ENCODE peak calls at places on chromosome 5, in four cellular contexts. H is SJSA1; L is endothelial cell; C is stimulated activated CD8-positive, alpha-beta memory T cell treated with anti-CD3 and anti-CD28 coated beads, Interleukin-7, amount 100 ng/mL, for 4 hours. F is an unnamed sample.

GRCh38 chr5:65674749-65675148 is 47.2 kb downstream of the SGTB start:
- DNase-seq in C (no peak), L (no peak), H (no peak), F (no peak)

GRCh38 chr5:28473531-28474107 is 1435.2 kb upstream of the CDH9 start:
- DNase-seq in C (no peak), H (no peak), L (no peak), F (no peak)

GRCh38 chr5:156934450-156935211 is 28.4 kb downstream of the TIMD4 start:
- DNase-seq in L (peak), H (no peak), C (no peak), F (no peak)

GRCh38 chr5:159286420-159287035 is 23.4 kb downstream of the UBLCP1 start:
- DNase-seq in C (no peak), L (no peak), H (peak), F (no peak)

GRCh38 chr5:179801304-179802206 is 5.1 kb downstream of the MGAT4B start:
- DNase-seq in H (no peak), C (peak), L (peak), F (no peak)

GRCh38 chr5:20166496-20166895 is 178.5 kb upstream of the CDH18 start:
- DNase-seq in H (no peak), C (no peak), L (no peak), F (no peak)

GRCh38 chr5:134463991-134464760 is 52.5 kb upstream of the CDKN2AIPNL start:
- DNase-seq in C (no peak), L (no peak), H (no peak), F (no peak)

GRCh38 chr5:73314395-73315195 is 134.0 kb downstream of the FOXD1 start:
- DNase-seq in H (no peak), C (no peak), L (no peak), F (no peak)

GRCh38 chr5:43039468-43040286 is 442 bp downstream of the ANXA2R start:
- DNase-seq in C (peak), L (peak), H (peak), F (peak)

GRCh38 chr5:101897914-101898313 is 398.2 kb downstream of the SLCO4C1 start:
- DNase-seq in H (no peak), C (no peak), L (no peak), F (no peak)

GRCh38 chr5:77743181-77743580 is 33.0 kb downstream of the TBCA start:
- DNase-seq in L (no peak), H (no peak), C (no peak), F (no peak)

GRCh38 chr5:125870271-125870670 is 552.9 kb upstream of the GRAMD2B start:
- DNase-seq in L (no peak), H (no peak), C (no peak), F (no peak)

GRCh38 chr5:125914471-125914870 is 508.7 kb upstream of the GRAMD2B start:
- DNase-seq in L (no peak), H (no peak), C (no peak), F (no peak)

GRCh38 chr5:79938468-79938867 is 52.6 kb downstream of the MTX3 start:
- DNase-seq in H (no peak), L (no peak), C (no peak), F (no peak)

GRCh38 chr5:150122158-150122510 is 33.5 kb downstream of the PDGFRB start:
- DNase-seq in C (no peak), L (no peak), H (no peak), F (no peak)

GRCh38 chr5:174374206-174374605 is 328.7 kb downstream of the NSG2 start:
- DNase-seq in L (no peak), H (no peak), C (no peak), F (no peak)

GRCh38 chr5:180126716-180127681 is 55.4 kb upstream of the RNF130 start:
- DNase-seq in C (no peak), L (peak), H (peak), F (no peak)

GRCh38 chr5:146539973-146540372 is 24.0 kb upstream of the GPR151 start:
- DNase-seq in C (no peak), H (no peak), L (no peak), F (no peak)

GRCh38 chr5:12959744-12960143 is 984.7 kb downstream of the DNAH5 start:
- DNase-seq in H (no peak), C (no peak), L (no peak), F (no peak)

GRCh38 chr5:149429839-149430721 is 51.0 kb upstream of the IL17B start:
- DNase-seq in L (no peak), H (peak), C (no peak), F (no peak)

GRCh38 chr5:3177338-3177737 is 418.3 kb upstream of the IRX1 start:
- DNase-seq in H (no peak), C (no peak), L (no peak), F (no peak)

GRCh38 chr5:80083115-80083890 is 48.2 kb downstream of the THBS4 start:
- DNase-seq in H (peak), C (no peak), L (peak), F (no peak)

GRCh38 chr5:141412853-141413539 is at the start of gene PCDHGA10:
- DNase-seq in C (peak), L (peak), H (peak), F (no peak)

GRCh38 chr5:19977069-19977468 is 10.9 kb downstream of the CDH18 start:
- DNase-seq in H (no peak), C (no peak), L (no peak), F (no peak)

GRCh38 chr5:147568710-147569109 is 58.8 kb upstream of the DPYSL3 start:
- DNase-seq in C (no peak), L (no peak), H (no peak), F (no peak)

GRCh38 chr5:135151256-135151655 is 117.2 kb upstream of the PITX1 start:
- DNase-seq in C (no peak), H (no peak), L (no peak), F (no peak)

GRCh38 chr5:2701592-2701991 is 49.9 kb downstream of the IRX2 start:
- DNase-seq in H (no peak), C (no peak), L (no peak), F (no peak)

GRCh38 chr5:173549644-173550043 is 66.8 kb downstream of the BOD1 start:
- DNase-seq in H (no peak), L (no peak), C (no peak), F (no peak)

GRCh38 chr5:139593716-139594319 is 32.7 kb downstream of the UBE2D2 start:
- DNase-seq in H (peak), C (no peak), L (no peak), F (no peak)

GRCh38 chr5:84433461-84433860 is 48.8 kb upstream of the EDIL3 start:
- DNase-seq in C (no peak), L (no peak), H (peak), F (no peak)

GRCh38 chr5:65341835-65342234 is 139.9 kb downstream of the ADAMTS6 start:
- DNase-seq in H (no peak), L (no peak), C (no peak), F (no peak)

GRCh38 chr5:142080248-142080647 is 28.3 kb upstream of the NDFIP1 start:
- DNase-seq in L (no peak), H (no peak), C (no peak), F (no peak)